ENCODE peak calls at places on chromosomes 12 and 14, in five cellular contexts. J is left lung, H is cardiac fibroblast, E is fibroblast of pulmonary artery, X is ovary. T is an unnamed sample.

GRCh38 chr12:95231190-95231589 is 13.6 kb downstream of the VEZT start:
- DNase-seq in J (no peak), H (peak; percentile 82), E (peak; percentile 79), X (no peak), T (no peak)

GRCh38 chr12:16349132-16349463 is 1.7 kb downstream of the MGST1 start:
- DNase-seq in J (peak; percentile 45), H (peak; percentile 98), E (peak; percentile 97), X (no peak), T (no peak)

GRCh38 chr14:69133206-69134125 is 19.5 kb downstream of the DCAF5 start:
- DNase-seq in J (no peak), H (peak; percentile 79), E (peak; percentile 84), X (no peak), T (no peak)

GRCh38 chr12:1851126-1851791 is 30.9 kb downstream of the LRTM2 start:
- DNase-seq in J (no peak), H (peak; percentile 76), E (peak; percentile 67), X (no peak), T (no peak)

GRCh38 chr14:69090187-69090789 is 62.6 kb downstream of the DCAF5 start:
- DNase-seq in J (no peak), H (peak; percentile 61), E (peak; percentile 61), X (no peak), T (no peak)

GRCh38 chr14:31835049-31835448 is 242.1 kb upstream of the ARHGAP5 start:
- DNase-seq in J (no peak), H (peak; percentile 25), E (no peak), X (no peak), T (no peak)

GRCh38 chr12:6771091-6771495 is 1.2 kb upstream of the LAG3 start:
- DNase-seq in J (no peak), H (no peak), E (peak; percentile 33), X (no peak), T (no peak)

GRCh38 chr14:74963705-74964271 is 8.4 kb upstream of the PGF start:
- DNase-seq in J (no peak), H (peak; percentile 71), E (peak; percentile 70), X (no peak), T (no peak)

GRCh38 chr14:61357118-61357517 is 35.7 kb downstream of the PRKCH start:
- DNase-seq in J (no peak), H (no peak), E (no peak), X (no peak), T (no peak)

GRCh38 chr12:132329036-132329738 is at the start of gene GALNT9:
- DNase-seq in J (no peak), H (no peak), E (peak; percentile 26), X (no peak), T (peak; percentile 69)

GRCh38 chr12:94504386-94504785 is 44.7 kb upstream of the CEP83 start:
- DNase-seq in J (no peak), H (no peak), E (no peak), X (no peak), T (no peak)

GRCh38 chr12:27534765-27535161 is 10.8 kb downstream of the PPFIBP1 start:
- DNase-seq in J (no peak), H (no peak), E (no peak), X (no peak), T (no peak)

GRCh38 chr12:92927055-92927435 is 2.0 kb downstream of the EEA1 start:
- DNase-seq in J (no peak), H (peak; percentile 63), E (peak; percentile 51), X (no peak), T (no peak)

GRCh38 chr12:30678221-30678620 is 17.4 kb downstream of the IPO8 start:
- DNase-seq in J (no peak), H (no peak), E (no peak), X (no peak), T (no peak)

GRCh38 chr12:68113644-68114043 is 45.9 kb downstream of the IFNG start:
- DNase-seq in J (no peak), H (no peak), E (no peak), X (no peak), T (peak; percentile 26)

GRCh38 chr14:76924363-76925151 is 98.3 kb downstream of the LRRC74A start:
- DNase-seq in J (no peak), H (peak; percentile 12), E (no peak), X (no peak), T (peak; percentile 74)

GRCh38 chr12:54439521-54440255 is 20.6 kb upstream of the ITGA5 start:
- DNase-seq in J (no peak), H (peak; percentile 88), E (peak; percentile 84), X (no peak), T (no peak)

GRCh38 chr12:105888696-105889095 is 250.1 kb downstream of the NUAK1 start:
- DNase-seq in J (no peak), H (peak; percentile 49), E (peak; percentile 40), X (no peak), T (no peak)

GRCh38 chr14:65958664-65959562 is 527.3 kb upstream of the CCDC196 start:
- DNase-seq in J (no peak), H (peak; percentile 52), E (peak; percentile 56), X (no peak), T (no peak)

GRCh38 chr14:74682169-74682952 is 30.5 kb downstream of the AREL1 start:
- DNase-seq in J (no peak), H (no peak), E (no peak), X (no peak), T (no peak)

GRCh38 chr12:91722072-91722471 is 423.6 kb downstream of the BTG1 start:
- DNase-seq in J (no peak), H (peak; percentile 19), E (no peak), X (no peak), T (no peak)

GRCh38 chr12:111887916-111888745 is 46.1 kb downstream of the MAPKAPK5 start:
- DNase-seq in J (peak; percentile 38), H (no peak), E (no peak), X (no peak), T (peak; percentile 23)

GRCh38 chr14:69658664-69659261 is 47.4 kb downstream of the SUSD6 start:
- DNase-seq in J (no peak), H (peak; percentile 55), E (peak; percentile 48), X (no peak), T (no peak)

GRCh38 chr14:22478670-22479069 is 110.4 kb downstream of the DAD1 start:
- DNase-seq in J (no peak), H (no peak), E (peak; percentile 61), X (no peak), T (no peak)

GRCh38 chr12:51242896-51243295 is 4.3 kb downstream of the DAZAP2 start:
- DNase-seq in J (no peak), H (no peak), E (no peak), X (no peak), T (no peak)

GRCh38 chr12:51240971-51241370 is 2.3 kb downstream of the DAZAP2 start:
- DNase-seq in J (no peak), H (peak; percentile 51), E (peak; percentile 17), X (no peak), T (no peak)

GRCh38 chr12:51238037-51238509 is 553 bp upstream of the DAZAP2 start:
- DNase-seq in J (no peak), H (no peak), E (no peak), X (no peak), T (no peak)

GRCh38 chr12:51242150-51242549 is 3.5 kb downstream of the DAZAP2 start:
- DNase-seq in J (peak; percentile 66), H (no peak), E (no peak), X (no peak), T (no peak)

GRCh38 chr12:51238510-51239334 is at the start of gene DAZAP2:
- DNase-seq in J (peak; percentile 98), H (peak; percentile 95), E (peak; percentile 97), X (peak; percentile 95), T (peak; percentile 97)
- TF ChIP-seq CTCF in J (no peak), H (no peak), E (peak; percentile 28), X (peak; percentile 10), T (peak; percentile 17)

GRCh38 chr12:8781326-8781725 is 41.1 kb upstream of the A2ML1 start:
- DNase-seq in J (no peak), H (no peak), E (no peak), X (no peak), T (no peak)

GRCh38 chr12:8784464-8784863 is 38.0 kb upstream of the A2ML1 start:
- DNase-seq in J (no peak), H (no peak), E (peak; percentile 4), X (no peak), T (no peak)

GRCh38 chr12:8779862-8780261 is 42.6 kb upstream of the A2ML1 start:
- DNase-seq in J (no peak), H (no peak), E (no peak), X (no peak), T (no peak)

GRCh38 chr12:8780389-8780788 is 42.0 kb upstream of the A2ML1 start:
- DNase-seq in J (no peak), H (peak; percentile 51), E (peak; percentile 59), X (no peak), T (no peak)

GRCh38 chr12:8785499-8785898 is 36.9 kb upstream of the A2ML1 start:
- DNase-seq in J (no peak), H (no peak), E (no peak), X (no peak), T (no peak)
- TF ChIP-seq CTCF in J (no peak), H (no peak), E (no peak), X (no peak), T (no peak)

DNA sequence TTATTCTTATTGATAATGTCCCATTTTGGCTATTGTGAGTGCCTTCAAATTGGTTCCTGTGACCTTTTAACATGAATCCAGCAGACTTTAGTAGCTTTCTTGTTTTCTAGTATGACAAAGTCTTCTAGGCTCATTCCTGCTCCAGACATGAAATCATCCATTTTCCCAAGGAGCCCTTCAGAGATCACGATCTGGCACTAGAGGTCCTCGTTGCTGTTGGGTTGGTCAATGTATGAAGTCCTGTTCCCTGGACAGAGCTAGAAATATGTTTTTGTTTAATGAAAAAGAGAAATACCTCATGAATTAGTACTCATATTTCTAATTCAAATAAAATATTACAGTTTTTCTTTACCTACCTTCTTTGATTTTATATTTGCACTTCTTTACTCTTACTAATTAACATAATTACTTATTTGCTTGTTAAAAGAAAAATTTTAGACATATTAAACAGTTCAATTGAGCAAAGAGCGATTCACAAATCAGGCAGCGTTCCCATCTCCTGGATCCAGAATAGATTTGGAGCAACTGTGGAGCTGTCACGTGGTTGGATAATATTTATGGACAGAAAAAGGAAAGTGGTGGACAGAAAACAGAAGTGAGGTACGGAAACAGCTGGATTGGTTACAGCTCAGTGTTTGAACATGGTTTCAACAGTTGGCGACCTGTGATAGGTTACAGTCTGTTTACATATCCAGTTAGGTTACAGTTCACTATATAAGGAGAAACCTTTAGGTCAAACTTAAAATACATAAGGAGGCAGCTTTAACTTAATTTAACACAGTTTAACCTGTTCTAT is 19.8 kb upstream of the FAM234B start:
- DNase-seq in J (no peak), H (peak; percentile 79), E (peak; percentile 86), X (no peak), T (no peak)
- TF ChIP-seq CTCF in J (peak; percentile 21), H (peak; percentile 47), E (peak; percentile 78), X (no peak), T (no peak)

DNA sequence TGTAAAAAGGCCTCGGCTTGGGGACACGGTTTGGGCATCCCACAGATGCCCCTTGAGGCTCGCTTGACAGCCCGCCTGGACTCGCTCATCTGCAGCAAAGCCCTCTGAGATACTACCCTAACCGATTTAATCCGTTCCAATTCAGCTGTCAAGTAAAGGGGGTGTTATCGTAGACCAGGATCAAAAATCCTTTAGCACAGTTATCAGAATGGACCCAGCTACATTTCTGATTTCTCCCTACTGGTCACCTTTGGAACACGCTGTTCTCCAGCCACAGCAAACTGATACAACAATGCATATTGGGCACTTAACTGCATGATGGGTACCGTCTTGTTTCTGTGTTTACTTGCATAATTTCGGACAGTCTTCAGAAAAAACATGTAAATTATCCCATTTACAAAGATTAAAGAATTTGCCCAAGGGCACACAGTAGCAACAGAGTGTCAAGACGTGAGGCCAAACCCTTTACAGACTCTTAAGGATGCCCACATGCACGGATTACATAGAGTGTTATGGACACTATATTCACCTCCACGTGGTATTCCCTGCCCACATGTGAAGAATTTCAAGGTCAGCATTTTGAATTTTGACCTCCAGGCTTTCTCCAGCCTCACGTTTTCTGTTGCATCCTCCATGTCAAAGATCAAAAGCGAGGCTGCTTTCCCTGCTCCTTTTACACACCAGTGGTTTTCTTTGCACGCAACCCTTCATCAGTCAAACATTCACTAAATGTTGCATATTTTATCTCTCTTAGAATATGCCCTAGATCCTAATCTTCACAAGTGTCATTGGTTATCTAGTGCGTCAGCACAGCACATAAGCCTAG is 3.2 kb upstream of the DUSP6 start:
- DNase-seq in J (no peak), H (peak; percentile 45), E (no peak), X (no peak), T (no peak)
- TF ChIP-seq CTCF in J (no peak), H (peak; percentile 36), E (no peak), X (no peak), T (peak; percentile 37)

T was measured in glutamatergic neuron.